ENCODE peak calls at places on chromosomes 3 and 15, in six cellular contexts. P is AG04450, S is brain microvascular endothelial cell, L is transverse colon, A is RWPE1, T is foreskin keratinocyte. U is an unnamed sample.

GRCh38 chr3:43784640-43785011 is 93.9 kb downstream of the ABHD5 start:
- DNase-seq in T (no peak), L (no peak), P (no peak), S (no peak), A (no peak), U (no peak)

GRCh38 chr15:51192560-51193280 is 98.0 kb upstream of the TNFAIP8L3 start:
- DNase-seq in T (peak), L (peak), P (peak), A (peak), S (peak), U (peak)

GRCh38 chr3:45010718-45011355 is 15.3 kb upstream of the CLEC3B start:
- DNase-seq in L (no peak), T (peak), S (no peak), P (no peak), A (no peak), U (no peak)

GRCh38 chr3:191030491-191030890 is 168.0 kb upstream of the GMNC start:
- DNase-seq in A (no peak), S (no peak), L (no peak), T (no peak), P (no peak), U (no peak)

GRCh38 chr3:165839296-165840076 is 2.3 kb upstream of the BCHE start:
- DNase-seq in A (no peak), L (no peak), P (no peak), T (peak), S (no peak), U (no peak)

GRCh38 chr3:71784201-71784913 is 591 bp downstream of the PROK2 start:
- DNase-seq in A (no peak), T (no peak), L (no peak), P (no peak), S (no peak), U (no peak)

GRCh38 chr3:130857336-130858026 is 36.4 kb upstream of the ATP2C1 start:
- DNase-seq in S (no peak), L (no peak), P (no peak), A (no peak), T (peak), U (no peak)

GRCh38 chr3:60573494-60573893 is 677.8 kb downstream of the FHIT start:
- DNase-seq in L (no peak), A (peak), S (peak), P (peak), T (peak), U (no peak)

GRCh38 chr3:48548731-48549705 is 7.6 kb downstream of the PFKFB4 start:
- DNase-seq in A (no peak), S (peak), L (peak), P (no peak), T (peak), U (peak)

DNA sequence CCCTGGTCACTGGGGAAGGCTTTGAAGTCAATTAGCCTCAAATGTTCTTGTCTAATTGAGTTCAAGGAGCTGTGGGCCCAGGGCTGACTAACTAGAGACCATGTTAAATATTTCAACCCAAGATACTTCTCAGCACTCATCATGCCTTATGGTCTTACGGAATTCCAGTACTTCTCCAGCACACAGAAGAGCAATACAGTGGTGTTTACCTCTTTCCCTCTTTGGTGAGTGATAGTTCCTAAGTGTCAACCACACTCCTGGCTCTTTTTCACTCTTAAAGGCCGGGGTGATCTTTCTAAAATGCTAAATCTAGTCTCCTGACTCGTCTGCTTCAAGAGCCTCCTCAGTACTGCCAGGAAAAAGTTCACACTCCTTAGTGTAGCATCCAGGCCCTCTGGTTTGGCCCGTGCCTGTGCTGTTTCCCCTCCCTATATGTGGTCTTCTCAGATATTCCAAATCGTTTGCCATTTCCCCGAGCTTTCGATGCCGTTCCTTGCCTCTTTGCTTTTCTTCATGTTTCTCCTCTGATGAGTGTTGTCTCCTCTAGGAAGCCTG is 4.7 kb downstream of the MYZAP start:
- DNase-seq in S (no peak), P (no peak), A (no peak), T (no peak), L (no peak), U (no peak)
- H3K27ac ChIP-seq in S (no peak), P (no peak), A (peak), T (no peak), L (peak), U (no peak)

GRCh38 chr15:64343222-64343621 is 12.8 kb downstream of the CSNK1G1 start:
- DNase-seq in T (no peak), A (no peak), L (no peak), P (no peak), S (no peak), U (no peak)
- H3K27ac ChIP-seq in T (no peak), A (no peak), L (no peak), P (no peak), S (no peak), U (no peak)

GRCh38 chr3:104632521-104632920 is 734.2 kb upstream of the ALCAM start:
- DNase-seq in P (no peak), A (no peak), S (no peak), L (no peak), T (no peak), U (no peak)
- H3K27ac ChIP-seq in P (no peak), A (no peak), S (no peak), L (no peak), T (no peak), U (no peak)

DNA sequence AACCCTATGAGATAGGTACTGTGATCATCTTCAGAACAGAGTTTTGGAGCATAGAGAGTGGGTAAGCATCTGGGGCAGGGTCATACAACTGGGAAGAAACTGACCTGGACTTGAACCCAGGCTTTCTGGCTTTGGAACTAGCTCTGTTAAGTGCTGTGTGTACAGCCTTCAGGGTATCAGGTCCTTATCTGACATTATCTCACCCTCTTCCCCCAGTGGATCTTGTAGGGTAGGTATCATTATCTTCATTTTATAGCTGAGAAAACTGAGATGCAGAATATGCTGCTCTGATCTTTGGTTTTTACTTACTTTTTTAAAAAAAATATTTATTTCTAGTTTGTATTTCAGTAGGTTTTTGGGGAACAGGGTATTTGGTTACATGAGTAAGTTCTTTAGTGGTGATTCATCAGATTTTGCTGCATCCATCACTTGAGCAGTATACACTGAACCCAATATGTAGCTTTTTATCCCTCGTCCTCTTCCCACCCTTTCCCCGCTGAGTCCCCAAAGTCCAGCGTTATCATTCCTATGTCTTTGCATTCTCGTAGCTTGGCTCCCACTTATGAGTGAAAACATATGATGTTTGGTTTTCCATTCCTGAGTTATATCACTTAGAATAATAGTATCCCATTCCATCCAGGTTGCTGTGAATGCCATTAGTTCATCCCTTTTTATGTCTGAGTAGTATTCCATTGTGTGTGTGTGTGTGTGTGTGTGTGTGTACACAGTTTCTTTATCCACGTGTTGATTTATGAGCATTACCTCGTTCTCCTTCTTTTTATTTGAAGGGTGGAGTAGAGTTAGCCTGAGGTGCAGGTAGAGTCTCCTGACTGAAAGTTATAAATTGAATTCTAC is 271.2 kb downstream of the PTPRG start:
- DNase-seq in T (no peak), S (no peak), A (no peak), L (no peak), P (no peak), U (no peak)
- H3K27ac ChIP-seq in T (no peak), S (no peak), A (no peak), L (no peak), P (no peak), U (no peak)

DNA sequence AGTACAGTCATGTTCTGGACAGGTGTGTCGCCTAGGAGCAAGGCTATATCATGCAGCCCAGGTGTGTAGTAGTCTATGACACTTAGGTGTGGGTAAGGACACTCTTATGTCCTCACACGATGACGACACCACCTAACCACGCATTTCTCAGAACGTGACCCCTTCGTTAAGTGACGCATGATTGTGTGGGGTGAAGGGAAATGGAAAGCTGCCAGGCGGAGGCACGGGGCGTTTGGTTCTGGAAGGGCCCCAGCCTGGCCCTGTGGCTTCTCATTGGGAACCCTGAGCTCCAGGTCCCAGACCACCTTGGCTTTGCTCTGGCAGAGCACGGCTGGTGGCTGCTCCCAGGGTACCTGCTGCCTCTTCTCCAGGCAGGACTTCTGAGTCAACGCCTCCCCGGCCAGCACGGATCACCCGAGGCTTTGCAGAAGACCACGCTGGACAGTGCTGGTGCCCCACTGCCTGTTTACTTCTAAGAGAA is 39.3 kb downstream of the FBLN2 start:
- DNase-seq in T (no peak), L (no peak), A (no peak), P (no peak), S (peak), U (no peak)
- H3K27ac ChIP-seq in T (no peak), L (no peak), A (no peak), P (no peak), S (no peak), U (no peak)

GRCh38 chr3:111173328-111173900 is 101.8 kb downstream of the NECTIN3 start:
- DNase-seq in L (no peak), A (no peak), S (peak), T (peak), P (no peak), U (no peak)

GRCh38 chr3:111173906-111174305 is 102.3 kb downstream of the NECTIN3 start:
- DNase-seq in P (no peak), S (no peak), A (no peak), L (no peak), T (no peak), U (no peak)
- H3K27ac ChIP-seq in P (no peak), S (no peak), A (no peak), L (no peak), T (no peak), U (no peak)

GRCh38 chr15:89671687-89672086 is 7.5 kb downstream of the PLIN1 start:
- DNase-seq in P (no peak), A (no peak), T (peak), L (no peak), S (no peak), U (no peak)

GRCh38 chr15:89672221-89673161 is 6.7 kb downstream of the PLIN1 start:
- DNase-seq in P (no peak), L (no peak), A (no peak), S (no peak), T (no peak), U (no peak)

GRCh38 chr15:89674526-89674925 is 4.6 kb downstream of the PLIN1 start:
- DNase-seq in T (no peak), S (no peak), A (no peak), P (no peak), L (no peak), U (no peak)

GRCh38 chr15:89670985-89671560 is 8.1 kb downstream of the PLIN1 start:
- DNase-seq in L (no peak), T (no peak), S (no peak), A (no peak), P (no peak), U (no peak)

DNA sequence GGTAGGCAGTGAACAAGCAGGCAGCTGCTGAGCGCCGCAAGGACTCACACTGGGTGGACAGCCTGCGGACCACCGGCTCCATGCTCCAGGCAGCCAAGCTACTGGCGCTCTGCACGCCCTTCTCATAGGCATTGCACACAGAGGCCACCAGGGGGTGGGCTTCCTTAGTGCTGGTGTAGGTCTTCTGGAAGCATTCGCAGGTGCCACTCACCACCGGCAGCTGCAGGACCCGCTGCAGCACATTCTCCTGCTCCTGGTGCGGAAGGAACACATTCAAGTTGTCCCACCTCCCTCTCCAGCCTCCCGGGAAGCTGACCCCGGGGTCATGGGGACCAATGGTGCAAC is 6.0 kb downstream of the PLIN1 start:
- DNase-seq in L (no peak), T (no peak), P (no peak), S (no peak), A (no peak), U (peak)
- H3K27ac ChIP-seq in L (no peak), T (no peak), P (no peak), S (no peak), A (no peak), U (no peak)

DNA sequence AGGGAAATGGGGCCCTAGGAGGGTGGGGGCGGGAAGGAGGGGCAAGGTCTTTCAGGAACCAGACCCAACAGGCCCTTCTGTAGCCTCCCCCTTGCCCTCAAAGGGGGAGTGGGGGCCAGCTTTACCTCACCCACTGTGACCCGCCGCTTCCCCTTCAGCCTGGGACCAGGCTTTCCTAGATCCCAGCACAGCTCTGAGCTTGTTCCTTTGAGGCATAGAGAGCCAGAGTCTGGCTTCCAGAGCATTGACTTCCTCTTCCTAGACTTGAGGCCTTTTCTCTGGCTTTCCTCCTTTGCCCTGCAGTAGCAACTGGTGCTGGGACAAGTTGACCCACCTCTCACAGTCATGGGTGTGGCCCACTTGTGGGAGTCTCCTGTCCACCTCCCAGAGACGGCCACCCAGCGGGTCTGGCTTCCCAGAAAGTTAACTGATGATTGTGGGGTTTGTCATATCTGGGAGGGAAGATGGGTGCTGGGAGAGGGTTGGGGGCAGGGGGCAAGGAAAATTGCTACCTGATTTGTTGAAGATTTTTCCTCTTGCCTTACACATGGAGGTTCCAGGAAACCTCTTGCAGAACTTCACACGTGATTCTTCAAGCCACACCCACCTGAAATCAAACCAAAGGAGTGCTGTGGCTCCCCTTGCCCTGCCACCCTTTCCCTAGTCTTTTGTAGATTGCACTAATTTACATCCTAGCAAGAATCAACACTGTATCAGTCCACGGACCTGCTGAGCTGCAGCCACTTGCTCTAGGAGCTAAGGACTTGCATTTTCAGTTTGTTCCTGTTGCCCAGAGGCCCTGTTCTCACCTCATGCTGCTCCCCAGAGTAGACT is 4.1 kb upstream of the CHST14 start:
- DNase-seq in L (no peak), S (no peak), A (no peak), T (no peak), P (no peak), U (no peak)
- H3K27ac ChIP-seq in L (no peak), S (no peak), A (peak), T (no peak), P (no peak), U (no peak)

GRCh38 chr3:195860456-195860855 is 47.9 kb downstream of the TNK2 start:
- DNase-seq in S (no peak), T (no peak), L (no peak), P (no peak), A (no peak), U (no peak)
- H3K27ac ChIP-seq in S (no peak), T (no peak), L (no peak), P (no peak), A (no peak), U (no peak)

DNA sequence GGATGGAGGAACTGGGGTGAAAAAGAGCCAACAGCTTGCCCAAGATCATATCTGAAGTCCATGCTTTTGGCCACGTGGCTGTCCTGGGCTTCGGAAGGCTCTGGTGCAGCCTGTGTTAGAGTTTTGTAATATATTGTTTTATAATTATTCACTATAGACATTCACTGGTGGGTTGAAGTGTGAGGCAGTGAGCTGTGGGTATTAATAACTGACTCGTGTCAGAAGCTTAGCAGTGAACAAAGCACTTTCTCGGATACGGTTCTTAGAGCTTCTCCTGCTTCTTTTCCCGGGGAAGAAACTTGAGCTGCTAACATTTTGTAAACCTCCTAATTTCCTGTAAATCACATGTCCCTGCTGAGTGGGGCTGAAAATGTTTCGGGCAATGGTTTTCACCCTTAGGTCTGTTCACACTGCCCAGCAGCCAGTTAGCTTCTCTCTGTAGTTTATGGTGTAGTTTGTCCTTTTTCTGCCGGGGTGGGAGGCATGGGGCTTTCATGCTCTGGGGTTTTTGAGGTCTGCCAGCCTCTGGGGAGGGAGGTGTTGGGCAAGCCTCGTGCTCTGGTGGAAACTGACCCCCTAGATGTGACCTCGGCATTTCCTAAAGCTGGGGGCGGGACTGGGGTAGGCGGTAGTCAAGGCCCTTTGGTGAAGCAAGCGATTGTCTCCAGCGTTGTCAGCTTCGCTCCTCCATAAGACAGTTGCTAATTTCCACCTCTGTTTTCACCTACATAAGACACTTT is 1.7 kb downstream of the MRAS start:
- DNase-seq in S (no peak), T (no peak), L (no peak), A (no peak), P (no peak), U (no peak)
- H3K27ac ChIP-seq in S (no peak), T (no peak), L (peak), A (no peak), P (peak), U (peak)